ENCODE peak calls at places on chromosome 13, in six cellular contexts. T, O, V, Q, H and X are unnamed samples.

GRCh38 chr13:113589961-113590339 is 5.4 kb downstream of the TFDP1 start:
- DNase-seq in O (no peak), V (no peak), Q (no peak), H (no peak), T (no peak), X (no peak)

GRCh38 chr13:43058318-43058674 is 34.9 kb downstream of the DNAJC15 start:
- DNase-seq in T (peak; percentile 66), H (no peak), O (no peak), Q (peak; percentile 39), V (no peak), X (peak; percentile 92)

GRCh38 chr13:106532111-106532929 is 3.1 kb downstream of the EFNB2 start:
- DNase-seq in V (no peak), Q (peak; percentile 31), O (no peak), H (no peak), T (peak; percentile 49), X (peak; percentile 41)

GRCh38 chr13:89695343-89696257 is 1651.9 kb upstream of the MIR17HG start:
- DNase-seq in O (no peak), Q (peak; percentile 65), H (peak; percentile 57), V (no peak), T (peak; percentile 60), X (peak; percentile 75)

GRCh38 chr13:41405367-41405766 is 52.0 kb upstream of the RGCC start:
- DNase-seq in O (no peak), V (no peak), Q (no peak), H (no peak), T (no peak), X (no peak)

GRCh38 chr13:72521965-72522661 is 205.3 kb downstream of the MZT1 start:
- DNase-seq in V (no peak), Q (peak; percentile 10), H (no peak), T (no peak), O (no peak), X (no peak)

GRCh38 chr13:47268270-47268669 is 371.4 kb upstream of the HTR2A start:
- DNase-seq in H (no peak), Q (no peak), O (no peak), T (no peak), V (no peak), X (no peak)

GRCh38 chr13:20359335-20359734 is 127.2 kb upstream of the GJB6 start:
- DNase-seq in V (no peak), Q (no peak), O (no peak), H (no peak), T (peak; percentile 97), X (peak; percentile 98)

GRCh38 chr13:100836696-100837095 is 162.1 kb upstream of the TMTC4 start:
- DNase-seq in H (no peak), O (no peak), T (peak; percentile 5), Q (no peak), V (no peak), X (peak; percentile 84)

GRCh38 chr13:52450793-52451116 is 321 bp upstream of the VPS36 start:
- DNase-seq in V (no peak), Q (no peak), H (no peak), T (no peak), O (no peak), X (no peak)

GRCh38 chr13:32472194-32472621 is 44.3 kb upstream of the N4BP2L1 start:
- DNase-seq in T (no peak), V (no peak), Q (no peak), H (no peak), O (no peak), X (no peak)
- H3K27ac ChIP-seq in T (no peak overlapping the region), V (no peak overlapping the region), Q (no peak overlapping the region), H (no peak overlapping the region), O (peak overlapping the region; percentile 44), X (no peak overlapping the region)

GRCh38 chr13:28100149-28101121 is at the start of gene FLT3:
- DNase-seq in V (no peak), Q (peak; percentile 27), T (peak; percentile 35), O (peak; percentile 18), H (peak; percentile 48), X (peak; percentile 32)
- H3K27me3 ChIP-seq in V (peaks cover 47% of the 10 kb centered on the region), Q (peaks cover 90% of the 10 kb centered on the region), T (peaks cover 99% of the 10 kb centered on the region), O (peaks cover 78% of the 10 kb centered on the region), H (peaks cover 10% of the 10 kb centered on the region), X (peaks cover 61% of the 10 kb centered on the region)

DNA sequence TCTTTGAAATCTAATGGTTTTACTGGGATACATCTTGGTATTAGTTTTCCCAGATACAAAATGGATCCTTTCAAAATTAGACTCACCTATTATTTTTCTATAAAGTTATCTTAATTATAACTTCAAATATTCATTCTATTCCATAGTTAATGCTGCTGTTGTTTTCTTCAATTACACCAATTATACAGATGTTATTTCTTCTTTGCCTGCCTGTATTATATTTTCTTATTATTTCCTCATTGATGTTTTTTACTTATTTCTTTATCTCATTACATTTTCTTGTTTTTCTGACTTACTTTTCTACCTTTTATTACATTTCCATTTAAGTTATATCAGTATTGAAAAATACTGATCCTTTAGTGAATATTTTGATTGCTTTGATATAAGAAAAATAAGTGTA is 40.9 kb downstream of the SPACA7 start:
- DNase-seq in Q (no peak), T (no peak), V (no peak), H (no peak), O (no peak), X (no peak)
- H3K9me3 ChIP-seq in Q (peaks cover 5% of the 10 kb centered on the region), T (no peaks in the 10 kb centered on the region), V (peaks cover 54% of the 10 kb centered on the region), H (peaks cover 18% of the 10 kb centered on the region), O (peaks cover 41% of the 10 kb centered on the region), X (no peaks in the 10 kb centered on the region)

GRCh38 chr13:24265453-24265852 is 43.9 kb upstream of the C1QTNF9 start:
- DNase-seq in H (no peak), Q (no peak), O (no peak), V (no peak), T (no peak), X (no peak)

GRCh38 chr13:24267283-24267682 is 42.1 kb upstream of the C1QTNF9 start:
- DNase-seq in V (no peak), Q (no peak), H (no peak), O (no peak), T (peak; percentile 14), X (no peak)

GRCh38 chr13:24264976-24265375 is 44.4 kb upstream of the C1QTNF9 start:
- DNase-seq in V (peak; percentile 71), H (no peak), Q (no peak), T (no peak), O (no peak), X (no peak)

GRCh38 chr13:24261566-24261965 is 47.8 kb upstream of the C1QTNF9 start:
- DNase-seq in V (no peak), O (no peak), Q (no peak), T (no peak), H (no peak), X (no peak)

GRCh38 chr13:24263652-24264051 is 45.7 kb upstream of the C1QTNF9 start:
- DNase-seq in H (no peak), Q (no peak), O (no peak), T (peak; percentile 71), V (no peak), X (no peak)
- H3K27ac ChIP-seq in H (no peak overlapping the region), Q (no peak overlapping the region), O (no peak overlapping the region), T (no peak overlapping the region), V (peak overlapping the region; percentile 81), X (no peak overlapping the region)

GRCh38 chr13:36912983-36913382 is 7.1 kb downstream of the SMAD9 start:
- DNase-seq in V (no peak), T (no peak), H (no peak), O (no peak), Q (no peak), X (no peak)
- H3K27me3 ChIP-seq in V (peaks cover 30% of the 10 kb centered on the region), T (no peaks in the 10 kb centered on the region), H (no peaks in the 10 kb centered on the region), O (no peaks in the 10 kb centered on the region), Q (no peaks in the 10 kb centered on the region), X (no peaks in the 10 kb centered on the region)

GRCh38 chr13:95098916-95099315 is 202.3 kb downstream of the ABCC4 start:
- DNase-seq in Q (no peak), H (no peak), T (no peak), O (no peak), V (no peak), X (peak; percentile 81)

GRCh38 chr13:95100525-95101121 is 200.6 kb downstream of the ABCC4 start:
- DNase-seq in H (peak; percentile 74), T (no peak), Q (no peak), O (no peak), V (no peak), X (peak; percentile 97)

GRCh38 chr13:95099541-95099940 is 201.7 kb downstream of the ABCC4 start:
- DNase-seq in Q (no peak), V (no peak), H (no peak), O (no peak), T (peak; percentile 50), X (peak; percentile 93)
- H3K9me3 ChIP-seq in Q (peaks cover 8% of the 10 kb centered on the region), V (peaks cover 4% of the 10 kb centered on the region), H (no peaks in the 10 kb centered on the region), O (peaks cover 6% of the 10 kb centered on the region), T (no peaks in the 10 kb centered on the region), X (peaks cover 8% of the 10 kb centered on the region)

GRCh38 chr13:33311040-33311439 is 25.5 kb upstream of the STARD13 start:
- DNase-seq in V (no peak), Q (no peak), O (no peak), T (no peak), H (no peak), X (no peak)
- H3K27ac ChIP-seq in V (no peak overlapping the region), Q (no peak overlapping the region), O (no peak overlapping the region), T (no peak overlapping the region), H (no peak overlapping the region), X (no peak overlapping the region)

GRCh38 chr13:40013554-40013953 is 358.1 kb downstream of the COG6 start:
- DNase-seq in T (no peak), Q (no peak), V (no peak), H (no peak), O (no peak), X (no peak)
- H3K27me3 ChIP-seq in T (no peaks in the 10 kb centered on the region), Q (no peaks in the 10 kb centered on the region), V (no peaks in the 10 kb centered on the region), H (no peaks in the 10 kb centered on the region), O (no peaks in the 10 kb centered on the region), X (no peaks in the 10 kb centered on the region)

GRCh38 chr13:93007928-93008327 is 218.7 kb upstream of the GPC6 start:
- DNase-seq in H (no peak), O (no peak), Q (no peak), V (no peak), T (no peak), X (no peak)

GRCh38 chr13:93003531-93003930 is 223.1 kb upstream of the GPC6 start:
- DNase-seq in Q (no peak), T (no peak), O (no peak), H (no peak), V (no peak), X (no peak)

GRCh38 chr13:93002071-93002470 is 224.5 kb upstream of the GPC6 start:
- DNase-seq in O (no peak), Q (no peak), V (no peak), T (no peak), H (no peak), X (no peak)

GRCh38 chr13:93004919-93005318 is 221.7 kb upstream of the GPC6 start:
- DNase-seq in O (no peak), H (no peak), T (peak; percentile 27), Q (no peak), V (no peak), X (no peak)
- H3K9me3 ChIP-seq in O (peaks cover 10% of the 10 kb centered on the region), H (no peaks in the 10 kb centered on the region), T (no peaks in the 10 kb centered on the region), Q (no peaks in the 10 kb centered on the region), V (peaks cover 7% of the 10 kb centered on the region), X (peaks cover 7% of the 10 kb centered on the region)

DNA sequence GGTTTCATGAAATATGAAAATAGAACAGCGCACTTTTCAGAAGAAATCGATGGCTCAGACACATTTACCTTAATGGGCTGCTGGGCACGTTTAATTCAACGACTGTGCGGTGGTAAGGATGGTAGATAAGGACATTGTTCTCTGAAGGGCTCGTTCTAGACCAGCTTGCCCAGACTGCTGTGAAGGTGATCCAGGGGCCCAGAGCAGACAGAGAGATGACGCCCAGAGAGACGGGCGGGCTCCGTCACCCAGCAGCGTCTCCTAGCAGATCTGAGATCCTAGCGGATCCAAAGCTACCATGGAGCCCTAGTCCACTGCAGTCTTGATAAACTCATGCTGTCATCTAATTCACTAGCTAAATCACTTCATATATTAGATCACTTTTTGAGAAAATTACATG is 21.4 kb downstream of the COL4A2 start:
- DNase-seq in Q (no peak), H (no peak), T (no peak), O (no peak), V (no peak), X (no peak)
- H3K27ac ChIP-seq in Q (no peak overlapping the region), H (no peak overlapping the region), T (no peak overlapping the region), O (no peak overlapping the region), V (no peak overlapping the region), X (no peak overlapping the region)